ENCODE peak calls at places on chromosomes 11 and 22, in seven cellular contexts. J is SK-N-SH, N is HCT116, O is GM23338, C is K562, A is GM12878, L is HepG2. R is an unnamed sample.

GRCh38 chr11:111387318-111387863 is 8.3 kb upstream of the POU2AF1 start:
- DNase-seq in C (no peak), O (no peak), J (peak; percentile 64), N (no peak), A (no peak), L (no peak), R (no peak)

GRCh38 chr11:43579171-43579918 is 101.2 kb upstream of the HSD17B12 start:
- DNase-seq in O (peak; percentile 85), A (no peak), C (peak; percentile 51), J (peak; percentile 78), N (no peak), L (no peak), R (no peak)

GRCh38 chr22:39525658-39525975 is 5.3 kb downstream of the ATF4 start:
- DNase-seq in L (no peak), O (no peak), J (no peak), C (no peak), N (no peak), A (no peak), R (no peak)

GRCh38 chr11:15765530-15765929 is 590.8 kb downstream of the SOX6 start:
- DNase-seq in J (no peak), O (no peak), L (no peak), C (no peak), N (no peak), A (no peak), R (no peak)

GRCh38 chr22:31446208-31446607 is 43.4 kb downstream of the EIF4ENIF1 start:
- DNase-seq in O (no peak), N (no peak), J (no peak), C (no peak), A (no peak), L (no peak), R (no peak)

GRCh38 chr22:28560005-28560742 is 119.5 kb downstream of the TTC28 start:
- DNase-seq in N (no peak), J (no peak), O (no peak), L (no peak), C (peak; percentile 80), A (no peak), R (no peak)

GRCh38 chr11:78780889-78781288 is 206.2 kb upstream of the NARS2 start:
- DNase-seq in A (no peak), C (no peak), L (no peak), O (no peak), J (no peak), N (no peak), R (no peak)

GRCh38 chr22:31274017-31274416 is 18.3 kb downstream of the PIK3IP1 start:
- DNase-seq in J (no peak), N (no peak), C (no peak), O (no peak), L (no peak), A (no peak), R (no peak)

GRCh38 chr11:73361953-73362776 is 14.0 kb upstream of the RELT start:
- DNase-seq in J (peak; percentile 57), L (no peak), A (no peak), N (peak; percentile 32), O (peak; percentile 92), C (peak; percentile 95), R (no peak)

GRCh38 chr22:48743601-48744282 is 1083.9 kb downstream of the BRD1 start:
- DNase-seq in O (no peak), N (no peak), J (no peak), C (no peak), L (no peak), A (no peak), R (no peak)

GRCh38 chr22:46958191-46958590 is 195.7 kb downstream of the TBC1D22A start:
- DNase-seq in J (no peak), N (no peak), A (no peak), C (no peak), L (no peak), O (no peak), R (no peak)

GRCh38 chr22:44068422-44069191 is 44.5 kb downstream of the PARVB start:
- DNase-seq in N (no peak), O (no peak), C (no peak), A (peak; percentile 56), L (no peak), J (no peak), R (peak; percentile 78)

GRCh38 chr11:134226806-134227325 is 2.4 kb downstream of the VPS26B start:
- DNase-seq in O (no peak), N (no peak), C (no peak), J (no peak), A (no peak), L (no peak), R (no peak)

GRCh38 chr22:26474687-26475086 is 8.9 kb downstream of the HPS4 start:
- DNase-seq in J (no peak), C (no peak), A (no peak), L (no peak), O (no peak), N (no peak), R (no peak)

GRCh38 chr11:22558638-22559037 is 67.0 kb downstream of the FANCF start:
- DNase-seq in L (no peak), N (no peak), A (no peak), J (peak; percentile 52), C (no peak), O (no peak), R (no peak)

GRCh38 chr22:37187891-37188761 is at the start of gene C1QTNF6:
- DNase-seq in O (peak; percentile 79), J (peak; percentile 77), A (no peak), N (no peak), C (no peak), L (no peak), R (no peak)

GRCh38 chr11:20647976-20648565 is 21.3 kb upstream of the NELL1 start:
- DNase-seq in A (peak; percentile 12), C (peak; percentile 69), N (peak; percentile 37), J (peak; percentile 74), O (peak; percentile 75), L (peak; percentile 50), R (peak; percentile 21)

GRCh38 chr11:78416285-78417174 is 1.1 kb downstream of the GAB2 start:
- DNase-seq in L (peak; percentile 83), N (peak; percentile 27), J (peak; percentile 83), C (peak; percentile 83), O (peak; percentile 85), A (no peak), R (peak; percentile 92)

GRCh38 chr22:34111210-34111824 is 191.0 kb upstream of the LARGE1 start:
- DNase-seq in O (peak; percentile 80), A (no peak), L (peak; percentile 22), N (no peak), C (peak; percentile 11), J (peak; percentile 48), R (no peak)

GRCh38 chr11:122743949-122744876 is 88.7 kb downstream of the UBASH3B start:
- DNase-seq in C (no peak), O (no peak), N (no peak), A (peak; percentile 55), L (no peak), J (no peak), R (peak; percentile 54)

GRCh38 chr11:106231591-106231990 is 154.1 kb downstream of the AASDHPPT start:
- DNase-seq in L (no peak), J (no peak), C (no peak), A (no peak), O (no peak), N (no peak), R (no peak)
- TF ChIP-seq REST in L (no peak), J (no peak), C (no peak), A (no peak), O (no peak), N (no peak), R (no peak)

DNA sequence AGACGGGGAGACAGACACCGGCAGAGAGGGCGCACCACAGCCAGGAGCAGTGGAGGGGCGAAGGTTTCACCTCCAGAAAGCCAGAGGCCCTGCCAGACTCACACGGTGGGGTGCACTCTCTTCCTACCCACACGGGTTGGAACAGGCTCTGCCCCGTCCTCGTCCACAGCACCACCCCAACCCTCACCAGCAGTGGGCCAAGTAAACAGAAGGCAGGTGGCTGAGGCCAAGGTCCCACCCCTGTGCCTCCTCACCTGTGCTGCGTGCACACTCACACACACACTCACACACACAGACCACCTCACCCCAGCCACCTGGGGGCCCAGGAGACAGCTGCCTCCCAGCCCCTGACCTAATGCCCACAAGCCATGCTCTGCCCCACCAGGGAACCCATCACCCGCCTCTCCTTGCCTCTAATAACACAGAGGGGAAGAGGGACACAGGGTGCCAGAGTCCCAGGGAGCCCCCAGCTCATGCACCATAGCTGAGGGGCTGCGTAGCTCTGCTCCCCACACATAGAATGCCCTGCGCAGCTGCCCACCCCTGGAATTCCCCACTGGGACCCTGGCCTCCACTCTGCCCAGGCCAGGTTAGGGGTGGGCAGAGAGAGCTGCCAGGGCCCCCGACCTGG is 3.1 kb downstream of the CYB5R3 start:
- DNase-seq in C (no peak), N (no peak), L (no peak), A (no peak), O (no peak), J (no peak), R (no peak)
- TF ChIP-seq POLR2AphosphoS5 in C (no peak), N (no peak), L (peak; percentile 25), A (no peak), O (no peak), J (no peak), R (no peak)

GRCh38 chr11:36268337-36268931 is 20.8 kb downstream of the COMMD9 start:
- DNase-seq in C (no peak), J (no peak), O (no peak), A (no peak), L (no peak), N (no peak), R (no peak)

GRCh38 chr11:36273110-36273509 is 16.1 kb downstream of the COMMD9 start:
- DNase-seq in O (no peak), N (no peak), A (no peak), L (no peak), C (no peak), J (no peak), R (no peak)

GRCh38 chr11:36265793-36266628 is 23.2 kb downstream of the COMMD9 start:
- DNase-seq in C (peak; percentile 73), N (peak; percentile 19), J (peak; percentile 81), L (peak; percentile 16), A (no peak), O (peak; percentile 90), R (no peak)

GRCh38 chr11:36266767-36267166 is 22.5 kb downstream of the COMMD9 start:
- DNase-seq in A (no peak), J (no peak), L (no peak), O (no peak), N (no peak), C (no peak), R (no peak)

GRCh38 chr11:36271794-36272409 is 17.3 kb downstream of the COMMD9 start:
- DNase-seq in O (no peak), L (no peak), C (no peak), J (no peak), N (no peak), A (no peak), R (no peak)
- TF ChIP-seq REST in O (no peak), L (no peak), C (no peak), J (no peak), N (no peak), A (no peak), R (no peak)

DNA sequence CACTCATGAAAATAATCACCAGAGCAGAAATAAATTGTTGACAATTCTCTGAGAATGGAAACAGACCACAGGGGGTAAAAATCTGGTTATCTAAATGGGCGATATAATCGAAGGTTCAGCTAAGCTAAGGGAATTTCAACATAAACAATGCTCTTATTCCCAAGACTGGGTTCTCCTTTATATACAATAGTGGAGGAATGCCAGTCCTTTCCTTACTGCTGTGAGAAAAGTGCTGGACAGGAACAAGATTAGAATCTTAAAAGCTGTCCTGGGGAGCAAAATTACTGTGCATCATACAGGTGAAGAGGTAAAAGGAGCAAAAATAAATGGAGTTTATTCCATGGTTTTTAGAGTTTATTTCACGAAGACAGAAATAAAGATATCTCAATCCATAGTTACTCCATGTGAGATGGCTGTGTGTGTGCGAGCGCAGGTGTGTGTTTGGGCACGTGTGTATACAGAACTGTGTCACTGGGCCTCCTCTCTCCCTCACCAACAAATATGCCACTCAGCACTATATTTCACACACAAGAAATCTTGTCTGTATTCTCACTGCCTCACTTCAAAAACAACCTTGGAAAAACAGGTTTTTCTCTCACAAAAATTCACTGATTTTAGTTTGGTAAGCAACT is 385.6 kb downstream of the DCDC1 start:
- DNase-seq in N (no peak), L (no peak), C (no peak), J (peak; percentile 3), O (no peak), A (no peak), R (no peak)
- TF ChIP-seq POLR2AphosphoS5 in N (no peak), L (no peak), C (no peak), J (no peak), O (no peak), A (no peak), R (no peak)